ENCODE peak calls at places on chromosome 1, in six cellular contexts. A is tibial nerve; J is Peyer's patch; Y is stimulated activated CD4-positive, alpha-beta T cell treated with anti-CD3 and anti-CD28 coated beads, Interleukin-4, amount 100 ng/mL, for 1 hour; Z is stomach; X is cardiac fibroblast. R is an unnamed sample.

GRCh38 chr1:233326319-233326994 is 1.1 kb upstream of the MAP3K21 start:
- DNase-seq in A (no peak), Z (no peak), Y (no peak), X (no peak), J (no peak), R (no peak)

GRCh38 chr1:246875041-246876026 is 56.4 kb downstream of the AHCTF1 start:
- DNase-seq in Y (no peak), X (peak), J (no peak), Z (no peak), A (no peak), R (peak)

GRCh38 chr1:92274939-92275338 is 23.8 kb downstream of the GLMN start:
- DNase-seq in Y (no peak), A (no peak), Z (no peak), X (no peak), J (no peak), R (no peak)

GRCh38 chr1:214349008-214349407 is 68.0 kb downstream of the SMYD2 start:
- DNase-seq in Y (no peak), J (no peak), A (no peak), Z (no peak), X (no peak), R (no peak)

GRCh38 chr1:61839702-61840101 is 97.4 kb downstream of the PATJ start:
- DNase-seq in J (no peak), A (no peak), Z (no peak), X (peak), Y (no peak), R (no peak)

GRCh38 chr1:150233359-150234308 is 2.3 kb downstream of the ANP32E start:
- DNase-seq in A (no peak), Y (peak), X (peak), Z (no peak), J (no peak), R (peak)

GRCh38 chr1:41521766-41522165 is 37.3 kb upstream of the EDN2 start:
- DNase-seq in Z (no peak), A (no peak), J (no peak), X (no peak), Y (no peak), R (no peak)

GRCh38 chr1:97929874-97930465 is 9.1 kb upstream of the DPYD start:
- DNase-seq in Y (no peak), X (no peak), Z (no peak), J (no peak), A (no peak), R (no peak)

GRCh38 chr1:119091618-119092017 is 48.8 kb downstream of the WARS2 start:
- DNase-seq in A (no peak), X (no peak), Y (no peak), Z (no peak), J (no peak), R (no peak)

R was measured in MG63.